ENCODE peak calls at places on chromosomes 5 and 9, in ten cellular contexts. Y, B, R, K, I, J, U, M, C and Q are unnamed samples.
A peak's percentile ranks its signal among the peaks of the same experiment; 100 is the strongest.

GRCh38 chr5:159779481-159779880 is 136.8 kb upstream of the ADRA1B start:
- DNase-seq in U (peak; percentile 42), Y (no peak), R (no peak), I (no peak), M (no peak), K (peak; percentile 48), J (no peak), B (no peak), C (no peak), Q (no peak)

GRCh38 chr5:179994622-179995323 is 76.8 kb downstream of the RNF130 start:
- DNase-seq in B (no peak), I (no peak), M (no peak), Y (no peak), R (no peak), U (no peak), C (no peak), J (no peak), K (no peak), Q (no peak)

GRCh38 chr5:36691993-36692392 is 85.6 kb downstream of the SLC1A3 start:
- DNase-seq in U (no peak), B (no peak), K (peak; percentile 44), R (no peak), C (no peak), J (no peak), M (peak; percentile 12), I (no peak), Y (no peak), Q (no peak)

GRCh38 chr9:126722252-126722921 is 82.5 kb upstream of the ZBTB43 start:
- DNase-seq in U (no peak), R (peak; percentile 76), I (peak; percentile 90), C (peak; percentile 79), M (peak; percentile 95), J (peak; percentile 86), Y (no peak), B (peak; percentile 94), K (peak; percentile 53), Q (peak; percentile 95)

GRCh38 chr9:106697799-106698591 is 165.0 kb upstream of the ZNF462 start:
- DNase-seq in B (no peak), K (peak; percentile 78), I (peak; percentile 91), C (no peak), M (peak; percentile 52), U (peak; percentile 55), Y (peak; percentile 86), J (no peak), R (no peak), Q (peak; percentile 15)

GRCh38 chr5:131747180-131748105 is 49.4 kb downstream of the FNIP1 start:
- DNase-seq in Y (no peak), R (peak; percentile 76), K (peak; percentile 64), C (peak; percentile 27), J (peak; percentile 30), B (no peak), I (no peak), M (no peak), U (no peak), Q (no peak)

GRCh38 chr5:174609116-174609515 is 115.3 kb upstream of the MSX2 start:
- DNase-seq in C (no peak), U (no peak), Y (no peak), M (no peak), R (no peak), I (no peak), K (peak; percentile 62), B (no peak), J (no peak), Q (no peak)

GRCh38 chr5:162163663-162164062 is 96.1 kb downstream of the GABRG2 start:
- DNase-seq in I (no peak), B (no peak), M (no peak), R (no peak), U (no peak), K (no peak), Y (no peak), J (no peak), C (no peak), Q (peak; percentile 5)

GRCh38 chr5:54986269-54986654 is 869 bp upstream of the ESM1 start:
- DNase-seq in R (no peak), C (no peak), Y (no peak), M (no peak), J (no peak), K (peak; percentile 47), B (no peak), I (no peak), U (no peak), Q (no peak)

GRCh38 chr9:28444637-28445036 is 871.4 kb upstream of the C9orf72 start:
- DNase-seq in J (no peak), I (no peak), R (no peak), C (no peak), U (no peak), M (no peak), B (no peak), Y (no peak), K (no peak), Q (no peak)

GRCh38 chr5:58335518-58335917 is 124.4 kb downstream of the PLK2 start:
- DNase-seq in R (no peak), B (no peak), Y (no peak), I (no peak), M (no peak), C (no peak), K (no peak), U (no peak), J (no peak), Q (peak; percentile 41)

GRCh38 chr5:124675921-124676846 is 70.3 kb downstream of the ZNF608 start:
- DNase-seq in J (no peak), Y (peak; percentile 86), I (no peak), B (no peak), K (no peak), U (no peak), R (no peak), C (no peak), M (peak; percentile 60), Q (no peak)

GRCh38 chr9:11933926-11934325 is 759.3 kb upstream of the TYRP1 start:
- DNase-seq in M (no peak), J (no peak), C (no peak), I (no peak), K (peak; percentile 14), U (peak; percentile 96), B (no peak), Y (peak; percentile 23), R (no peak), Q (no peak)

GRCh38 chr5:88269222-88269771 is 652 bp upstream of the TMEM161B start:
- DNase-seq in M (no peak), K (peak; percentile 30), C (peak; percentile 3), J (peak; percentile 55), I (no peak), U (no peak), B (no peak), R (no peak), Y (peak; percentile 32), Q (peak; percentile 46)

GRCh38 chr9:97508852-97509251 is 7.4 kb downstream of the TMOD1 start:
- DNase-seq in U (no peak), M (no peak), Y (no peak), J (no peak), C (no peak), K (no peak), I (no peak), B (no peak), R (no peak), Q (no peak)

GRCh38 chr5:61504143-61504542 is 172.1 kb downstream of the ZSWIM6 start:
- DNase-seq in J (no peak), K (no peak), B (no peak), M (peak; percentile 27), Y (no peak), R (no peak), C (no peak), U (no peak), I (no peak), Q (no peak)

GRCh38 chr9:134360897-134361296 is 34.6 kb downstream of the RXRA start:
- DNase-seq in U (no peak), C (no peak), B (no peak), K (peak; percentile 61), J (no peak), M (no peak), R (no peak), Y (no peak), I (peak; percentile 79), Q (no peak)

GRCh38 chr9:83986765-83987401 is 6.3 kb downstream of the RMI1 start:
- DNase-seq in I (no peak), M (no peak), U (no peak), Y (no peak), R (no peak), K (peak; percentile 50), J (no peak), B (no peak), C (no peak), Q (no peak)

GRCh38 chr5:93359296-93359957 is 221.6 kb downstream of the NR2F1-AS1 start:
- DNase-seq in Y (no peak), I (no peak), J (no peak), M (peak; percentile 67), C (no peak), R (no peak), U (peak; percentile 45), B (no peak), K (peak; percentile 86), Q (no peak)

GRCh38 chr9:27436234-27436633 is 87.9 kb upstream of the IFNK start:
- DNase-seq in I (no peak), J (no peak), Y (no peak), M (no peak), U (no peak), B (no peak), R (no peak), K (no peak), C (no peak), Q (no peak)

GRCh38 chr9:126515001-126515872 is 98.5 kb upstream of the LMX1B start:
- DNase-seq in U (no peak), J (no peak), Y (no peak), K (no peak), B (no peak), C (no peak), R (no peak), I (no peak), M (no peak), Q (no peak)

GRCh38 chr5:36373527-36374086 is 71.9 kb upstream of the RANBP3L start:
- DNase-seq in C (no peak), K (peak; percentile 80), J (no peak), B (no peak), Y (no peak), M (no peak), U (peak; percentile 66), R (no peak), I (peak; percentile 77), Q (no peak)

GRCh38 chr9:130446111-130446861 is 1.5 kb downstream of the ASS1 start:
- DNase-seq in Y (peak; percentile 89), C (no peak), R (no peak), J (no peak), M (peak; percentile 85), U (peak; percentile 97), B (no peak), I (peak; percentile 93), K (peak; percentile 89), Q (peak; percentile 45)

GRCh38 chr5:149211566-149211965 is 60.1 kb upstream of the AFAP1L1 start:
- DNase-seq in I (no peak), M (no peak), C (no peak), K (peak; percentile 93), Y (no peak), R (no peak), J (no peak), U (peak; percentile 18), B (no peak), Q (no peak)

GRCh38 chr5:95471922-95472321 is 80.8 kb downstream of the FAM81B start:
- DNase-seq in R (no peak), U (no peak), C (no peak), B (no peak), M (no peak), I (no peak), J (no peak), K (peak; percentile 72), Y (no peak), Q (peak; percentile 17)